ENCODE peak calls at places on chromosomes 11 and 22, in five cellular contexts. One of them, this sample, is unnamed.

GRCh38 chr22:43173566-43173965 is 13.4 kb downstream of the TTLL12 start:
- DNase-seq in CD8-positive, alpha-beta T cell: no peak
- DNase-seq in foreskin fibroblast: no peak
- DNase-seq in SJSA1: no peak
- DNase-seq in epithelial cell of esophagus: no peak
- DNase-seq in this sample: no peak

GRCh38 chr11:72832301-72833082 is 18.3 kb downstream of the ATG16L2 start:
- DNase-seq in foreskin fibroblast: no peak
- DNase-seq in epithelial cell of esophagus: no peak
- DNase-seq in SJSA1: no peak
- DNase-seq in CD8-positive, alpha-beta T cell: no peak
- DNase-seq in this sample: no peak

GRCh38 chr11:94518300-94518699 is 6.0 kb downstream of the C11orf97 start:
- DNase-seq in CD8-positive, alpha-beta T cell: no peak
- DNase-seq in SJSA1: no peak
- DNase-seq in epithelial cell of esophagus: no peak
- DNase-seq in foreskin fibroblast: no peak
- DNase-seq in this sample: no peak

GRCh38 chr11:128521697-128522062 is 65.7 kb downstream of the ETS1 start:
- DNase-seq in epithelial cell of esophagus: no peak
- DNase-seq in SJSA1: no peak
- DNase-seq in foreskin fibroblast: no peak
- DNase-seq in CD8-positive, alpha-beta T cell: no peak
- DNase-seq in this sample: peak

GRCh38 chr11:30452114-30452513 is 129.2 kb downstream of the ARL14EP start:
- DNase-seq in foreskin fibroblast: no peak
- DNase-seq in epithelial cell of esophagus: peak
- DNase-seq in SJSA1: no peak
- DNase-seq in CD8-positive, alpha-beta T cell: no peak
- DNase-seq in this sample: no peak

GRCh38 chr11:132999519-132999918 is 532.8 kb downstream of the OPCML start:
- DNase-seq in CD8-positive, alpha-beta T cell: no peak
- DNase-seq in foreskin fibroblast: no peak
- DNase-seq in SJSA1: no peak
- DNase-seq in epithelial cell of esophagus: no peak
- DNase-seq in this sample: no peak

GRCh38 chr11:83002047-83002446 is 69.7 kb downstream of the RAB30 start:
- DNase-seq in SJSA1: no peak
- DNase-seq in CD8-positive, alpha-beta T cell: no peak
- DNase-seq in epithelial cell of esophagus: no peak
- DNase-seq in foreskin fibroblast: no peak
- DNase-seq in this sample: peak

GRCh38 chr11:9574806-9575530 is 1.5 kb downstream of the WEE1 start:
- DNase-seq in CD8-positive, alpha-beta T cell: no peak
- DNase-seq in foreskin fibroblast: peak
- DNase-seq in SJSA1: peak
- DNase-seq in epithelial cell of esophagus: peak
- DNase-seq in this sample: peak

GRCh38 chr22:32827061-32827602 is 25.6 kb downstream of the TIMP3 start:
- DNase-seq in foreskin fibroblast: no peak
- DNase-seq in epithelial cell of esophagus: peak
- DNase-seq in SJSA1: no peak
- DNase-seq in CD8-positive, alpha-beta T cell: no peak
- DNase-seq in this sample: no peak

GRCh38 chr11:31803813-31804438 is 7.2 kb downstream of the PAX6 start:
- DNase-seq in SJSA1: no peak
- DNase-seq in epithelial cell of esophagus: no peak
- DNase-seq in foreskin fibroblast: no peak
- DNase-seq in CD8-positive, alpha-beta T cell: no peak
- DNase-seq in this sample: no peak

GRCh38 chr11:90229791-90230190 is 6.9 kb upstream of the CHORDC1 start:
- DNase-seq in CD8-positive, alpha-beta T cell: no peak
- DNase-seq in foreskin fibroblast: peak
- DNase-seq in epithelial cell of esophagus: peak
- DNase-seq in SJSA1: no peak
- DNase-seq in this sample: no peak

GRCh38 chr11:93939084-93939780 is 81.9 kb upstream of the HEPHL1 start:
- DNase-seq in SJSA1: no peak
- DNase-seq in epithelial cell of esophagus: peak
- DNase-seq in foreskin fibroblast: peak
- DNase-seq in CD8-positive, alpha-beta T cell: no peak
- DNase-seq in this sample: no peak

GRCh38 chr11:130519128-130519932 is 70.9 kb downstream of the ADAMTS15 start:
- DNase-seq in CD8-positive, alpha-beta T cell: no peak
- DNase-seq in SJSA1: no peak
- DNase-seq in foreskin fibroblast: no peak
- DNase-seq in epithelial cell of esophagus: no peak
- DNase-seq in this sample: no peak

GRCh38 chr22:26887456-26887855 is 230.1 kb downstream of the MIAT start:
- DNase-seq in SJSA1: peak
- DNase-seq in foreskin fibroblast: peak
- DNase-seq in CD8-positive, alpha-beta T cell: no peak
- DNase-seq in epithelial cell of esophagus: no peak
- DNase-seq in this sample: peak

GRCh38 chr22:49703990-49704344 is 123.7 kb downstream of the BRD1 start:
- DNase-seq in SJSA1: no peak
- DNase-seq in CD8-positive, alpha-beta T cell: no peak
- DNase-seq in foreskin fibroblast: no peak
- DNase-seq in epithelial cell of esophagus: no peak
- DNase-seq in this sample: no peak

GRCh38 chr11:66112640-66113098 is 42.6 kb downstream of the PACS1 start:
- DNase-seq in foreskin fibroblast: peak
- DNase-seq in epithelial cell of esophagus: peak
- DNase-seq in CD8-positive, alpha-beta T cell: no peak
- DNase-seq in SJSA1: no peak
- DNase-seq in this sample: peak

GRCh38 chr11:66112041-66112491 is 42.0 kb downstream of the PACS1 start:
- DNase-seq in foreskin fibroblast: no peak
- DNase-seq in CD8-positive, alpha-beta T cell: no peak
- DNase-seq in SJSA1: no peak
- DNase-seq in epithelial cell of esophagus: no peak
- DNase-seq in this sample: peak

GRCh38 chr11:66113132-66113856 is 43.2 kb downstream of the PACS1 start:
- DNase-seq in foreskin fibroblast: peak
- DNase-seq in SJSA1: no peak
- DNase-seq in epithelial cell of esophagus: peak
- DNase-seq in CD8-positive, alpha-beta T cell: no peak
- DNase-seq in this sample: peak

GRCh38 chr11:66109294-66109693 is 39.2 kb downstream of the PACS1 start:
- DNase-seq in epithelial cell of esophagus: no peak
- DNase-seq in foreskin fibroblast: no peak
- DNase-seq in SJSA1: no peak
- DNase-seq in CD8-positive, alpha-beta T cell: no peak
- DNase-seq in this sample: no peak

GRCh38 chr11:66111158-66111557 is 41.1 kb downstream of the PACS1 start:
- DNase-seq in epithelial cell of esophagus: peak
- DNase-seq in SJSA1: no peak
- DNase-seq in foreskin fibroblast: no peak
- DNase-seq in CD8-positive, alpha-beta T cell: no peak
- DNase-seq in this sample: no peak
- H3K4me3 ChIP-seq in epithelial cell of esophagus: no peak
- H3K4me3 ChIP-seq in SJSA1: no peak
- H3K4me3 ChIP-seq in foreskin fibroblast: no peak
- H3K4me3 ChIP-seq in CD8-positive, alpha-beta T cell: no peak
- H3K4me3 ChIP-seq in this sample: no peak

DNA sequence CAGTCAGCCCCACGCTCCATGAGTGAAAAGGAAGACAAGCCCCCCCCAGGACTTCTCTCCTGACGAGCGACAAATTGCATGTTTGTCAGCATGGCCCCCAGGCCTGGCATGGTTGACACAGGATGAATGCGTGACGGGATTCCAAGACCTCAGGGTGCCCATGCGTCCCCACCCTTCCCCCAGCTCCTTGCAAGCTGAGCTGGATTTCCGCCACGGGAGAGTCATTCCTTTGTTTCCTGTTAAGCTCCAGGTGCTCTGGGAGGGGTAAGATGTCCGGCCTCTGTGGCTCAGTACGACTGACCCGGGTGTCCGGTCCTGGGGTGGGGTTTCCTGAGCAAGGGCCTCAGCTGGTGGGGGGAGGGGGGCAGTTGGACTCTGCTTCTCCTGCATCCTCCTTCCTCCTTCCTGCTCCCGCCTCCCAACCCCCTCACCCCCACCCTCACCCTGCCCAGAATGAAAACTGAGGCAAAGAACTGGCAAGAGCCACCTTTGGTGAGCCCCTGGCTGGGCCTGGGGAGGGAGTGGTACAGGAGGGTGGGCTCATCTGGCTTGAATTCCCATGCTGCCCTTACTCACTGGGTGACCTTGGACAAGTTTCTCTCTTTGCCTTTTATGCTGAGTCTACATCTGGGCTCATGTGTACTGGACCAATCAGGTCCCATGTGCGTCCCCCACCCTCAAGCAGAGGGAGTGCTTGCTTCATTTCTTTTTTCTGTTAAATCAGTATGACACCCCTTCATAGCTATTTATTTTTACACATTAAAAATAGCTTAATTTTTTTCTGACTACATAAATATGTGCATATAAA is 2.5 kb downstream of the CDC42EP2 start:
- DNase-seq in epithelial cell of esophagus: peak
- DNase-seq in SJSA1: no peak
- DNase-seq in foreskin fibroblast: peak
- DNase-seq in CD8-positive, alpha-beta T cell: no peak
- DNase-seq in this sample: peak
- H3K4me3 ChIP-seq in epithelial cell of esophagus: peak
- H3K4me3 ChIP-seq in SJSA1: no peak
- H3K4me3 ChIP-seq in foreskin fibroblast: peak
- H3K4me3 ChIP-seq in CD8-positive, alpha-beta T cell: no peak
- H3K4me3 ChIP-seq in this sample: peak

GRCh38 chr22:48635825-48636224 is 1191.8 kb downstream of the BRD1 start:
- DNase-seq in CD8-positive, alpha-beta T cell: no peak
- DNase-seq in SJSA1: no peak
- DNase-seq in epithelial cell of esophagus: no peak
- DNase-seq in foreskin fibroblast: no peak
- DNase-seq in this sample: no peak
- H3K4me3 ChIP-seq in CD8-positive, alpha-beta T cell: no peak
- H3K4me3 ChIP-seq in SJSA1: no peak
- H3K4me3 ChIP-seq in epithelial cell of esophagus: no peak
- H3K4me3 ChIP-seq in foreskin fibroblast: no peak
- H3K4me3 ChIP-seq in this sample: no peak

GRCh38 chr22:39504071-39504470 is 2.0 kb downstream of the MIEF1 start:
- DNase-seq in epithelial cell of esophagus: no peak
- DNase-seq in CD8-positive, alpha-beta T cell: no peak
- DNase-seq in foreskin fibroblast: no peak
- DNase-seq in SJSA1: no peak
- DNase-seq in this sample: no peak
- H3K4me3 ChIP-seq in epithelial cell of esophagus: no peak
- H3K4me3 ChIP-seq in CD8-positive, alpha-beta T cell: no peak
- H3K4me3 ChIP-seq in foreskin fibroblast: no peak
- H3K4me3 ChIP-seq in SJSA1: no peak
- H3K4me3 ChIP-seq in this sample: no peak

This sample was measured in cardiac fibroblast.